ENCODE peak calls at places on chromosome 10, in five cellular contexts. N is left kidney, R is KG1, F is GOT3, G is GF-D8. K is an unnamed sample.

GRCh38 chr10:13984647-13985155 is 346.0 kb downstream of the FRMD4A start:
- DNase-seq in G (no peak), N (no peak), R (no peak), F (no peak), K (no peak)

GRCh38 chr10:46229144-46229563 is 57.6 kb upstream of the ANTXRL start:
- DNase-seq in R (peak), G (no peak), N (peak), F (no peak), K (peak)

GRCh38 chr10:6201511-6201975 is 1.2 kb upstream of the PFKFB3 start:
- DNase-seq in F (peak), N (peak), G (no peak), R (no peak), K (peak)

GRCh38 chr10:34801066-34801738 is 13.9 kb downstream of the PARD3 start:
- DNase-seq in G (no peak), F (no peak), N (no peak), R (no peak), K (no peak)

GRCh38 chr10:23418051-23418681 is 20.7 kb upstream of the OTUD1 start:
- DNase-seq in G (no peak), N (no peak), F (no peak), R (no peak), K (no peak)

GRCh38 chr10:97724341-97724941 is 10.9 kb downstream of the MARVELD1 start:
- DNase-seq in G (no peak), R (no peak), N (no peak), F (no peak), K (no peak)

GRCh38 chr10:74898201-74898976 is 72.0 kb downstream of the KAT6B start:
- DNase-seq in R (no peak), G (no peak), N (no peak), F (no peak), K (peak)

GRCh38 chr10:4663162-4663992 is 162.6 kb upstream of the AKR1E2 start:
- DNase-seq in G (no peak), F (peak), R (no peak), N (peak), K (peak)

GRCh38 chr10:80608706-80609105 is 71.0 kb downstream of the SH2D4B start:
- DNase-seq in R (no peak), G (no peak), N (no peak), F (no peak), K (no peak)

GRCh38 chr10:120048358-120048757 is 155.8 kb downstream of the SEC23IP start:
- DNase-seq in N (no peak), F (no peak), G (no peak), R (no peak), K (no peak)

GRCh38 chr10:133314911-133315310 is 6.2 kb downstream of the ZNF511 start:
- DNase-seq in N (no peak), G (no peak), R (no peak), F (no peak), K (no peak)

GRCh38 chr10:69844698-69845097 is 43.0 kb downstream of the COL13A1 start:
- DNase-seq in G (no peak), R (no peak), N (no peak), F (no peak), K (no peak)

GRCh38 chr10:103433858-103434257 is 18.3 kb downstream of the CALHM2 start:
- DNase-seq in F (no peak), R (no peak), G (peak), N (no peak), K (no peak)

GRCh38 chr10:12539350-12540164 is 190.2 kb downstream of the CAMK1D start:
- DNase-seq in R (no peak), N (no peak), F (no peak), G (no peak), K (no peak)

GRCh38 chr10:75109459-75109778 is 2.0 kb upstream of the SAMD8 start:
- DNase-seq in F (no peak), G (no peak), R (no peak), N (no peak), K (no peak)

GRCh38 chr10:31697271-31698168 is 231.1 kb downstream of the ARHGAP12 start:
- DNase-seq in F (peak), R (no peak), G (no peak), N (peak), K (no peak)

GRCh38 chr10:43130756-43131155 is 7.5 kb upstream of the CSGALNACT2 start:
- DNase-seq in F (no peak), G (no peak), N (no peak), R (no peak), K (no peak)

GRCh38 chr10:93580824-93581223 is 14.4 kb downstream of the FFAR4 start:
- DNase-seq in R (no peak), G (no peak), N (peak), F (no peak), K (no peak)

GRCh38 chr10:56449770-56450169 is 88.7 kb upstream of the ZWINT start:
- DNase-seq in F (no peak), N (no peak), R (no peak), G (no peak), K (no peak)

GRCh38 chr10:3354171-3354570 is 181.6 kb upstream of the PITRM1 start:
- DNase-seq in N (no peak), R (no peak), G (no peak), F (no peak), K (no peak)

GRCh38 chr10:118818621-118819221 is 64.0 kb upstream of the CACUL1 start:
- DNase-seq in G (no peak), R (no peak), N (peak), F (no peak), K (no peak)

GRCh38 chr10:22821501-22821900 is 106.4 kb upstream of the ARMC3 start:
- DNase-seq in R (no peak), F (no peak), G (no peak), N (no peak), K (no peak)

GRCh38 chr10:132483394-132483793 is 54.2 kb upstream of the INPP5A start:
- DNase-seq in F (no peak), N (no peak), G (no peak), R (no peak), K (no peak)

GRCh38 chr10:121983828-121984227 is 5.1 kb upstream of the TACC2 start:
- DNase-seq in N (no peak), G (no peak), F (no peak), R (no peak), K (no peak)

GRCh38 chr10:4806534-4806933 is 19.5 kb upstream of the AKR1E2 start:
- DNase-seq in F (no peak), R (no peak), N (no peak), G (no peak), K (no peak)

GRCh38 chr10:14736600-14737081 is 38.1 kb downstream of the FAM107B start:
- DNase-seq in F (no peak), G (no peak), R (no peak), N (peak), K (no peak)

GRCh38 chr10:94125856-94126255 is 132.1 kb downstream of the PLCE1 start:
- DNase-seq in N (no peak), F (no peak), R (no peak), G (no peak), K (no peak)

GRCh38 chr10:120945801-120946302 is 94.7 kb downstream of the WDR11 start:
- DNase-seq in R (no peak), N (peak), G (no peak), F (no peak), K (no peak)

GRCh38 chr10:79082631-79083581 is 14.1 kb downstream of the ZMIZ1 start:
- DNase-seq in G (no peak), R (no peak), N (no peak), F (no peak), K (no peak)

GRCh38 chr10:85601526-85601925 is 765.1 kb downstream of the GRID1 start:
- DNase-seq in N (no peak), G (no peak), R (no peak), F (no peak), K (no peak)

GRCh38 chr10:74912674-74913073 is 86.3 kb downstream of the KAT6B start:
- DNase-seq in F (no peak), R (no peak), G (no peak), N (no peak), K (no peak)

GRCh38 chr10:74901240-74901827 is 74.9 kb downstream of the KAT6B start:
- DNase-seq in G (no peak), F (no peak), R (no peak), N (peak), K (no peak)

GRCh38 chr10:43255644-43256431 is 11.0 kb downstream of the RASGEF1A start:
- DNase-seq in G (no peak), F (no peak), N (peak), R (no peak), K (peak)

K was measured in HL-60.